ENCODE peak calls at places on chromosomes 7 and 10, in five cellular contexts. L is astrocyte of the spinal cord, Z is mesendoderm, B is T-helper 1 cell, C is ureter. O is an unnamed sample.

GRCh38 chr7:77331938-77332695 is 84.0 kb downstream of the GSAP start:
- DNase-seq in B (no peak), Z (peak), L (peak), C (peak), O (peak)

GRCh38 chr10:85222300-85222699 is 893.9 kb downstream of the CCSER2 start:
- DNase-seq in Z (no peak), B (no peak), L (no peak), C (no peak), O (no peak)

GRCh38 chr10:60384708-60385398 is 4.8 kb downstream of the ANK3 start:
- DNase-seq in C (no peak), B (no peak), Z (peak), L (peak), O (no peak)

GRCh38 chr7:33421384-33421783 is 292.0 kb downstream of the BBS9 start:
- DNase-seq in Z (no peak), L (no peak), B (no peak), C (no peak), O (no peak)

GRCh38 chr7:6623589-6624245 is 8.3 kb downstream of the ZNF853 start:
- DNase-seq in C (no peak), Z (no peak), L (no peak), B (no peak), O (no peak)

GRCh38 chr10:44470779-44471178 is 85.9 kb upstream of the CXCL12 start:
- DNase-seq in B (no peak), L (peak), Z (no peak), C (no peak), O (no peak)

GRCh38 chr10:117656385-117657367 is 114.1 kb downstream of the EMX2 start:
- DNase-seq in Z (no peak), B (no peak), C (no peak), L (no peak), O (no peak)

GRCh38 chr10:3671431-3671955 is 113.5 kb downstream of the KLF6 start:
- DNase-seq in Z (peak), B (no peak), L (no peak), C (no peak), O (no peak)

GRCh38 chr10:129764901-129765663 is 199.0 kb downstream of the EBF3 start:
- DNase-seq in C (peak), B (no peak), L (no peak), Z (no peak), O (peak)

GRCh38 chr10:5775705-5776104 is 37.5 kb downstream of the GDI2 start:
- DNase-seq in C (no peak), L (no peak), B (peak), Z (no peak), O (no peak)

GRCh38 chr10:110859947-110860376 is 11.8 kb upstream of the PDCD4 start:
- DNase-seq in B (no peak), L (peak), C (no peak), Z (no peak), O (no peak)

GRCh38 chr10:110358869-110359629 is 54.3 kb upstream of the SMNDC1 start:
- DNase-seq in B (no peak), L (peak), C (no peak), Z (peak), O (no peak)

GRCh38 chr7:82904871-82905270 is 257.8 kb downstream of the PCLO start:
- DNase-seq in Z (no peak), L (no peak), C (no peak), B (no peak), O (no peak)

GRCh38 chr7:6453737-6454136 is 6.0 kb upstream of the DAGLB start:
- DNase-seq in C (no peak), Z (no peak), B (no peak), L (peak), O (no peak)

GRCh38 chr10:49275896-49276295 is 23.1 kb upstream of the C10orf71 start:
- DNase-seq in B (no peak), Z (no peak), C (no peak), L (no peak), O (no peak)

GRCh38 chr10:79981673-79982485 is 33.0 kb upstream of the SFTPD start:
- DNase-seq in B (no peak), L (peak), C (peak), Z (peak), O (no peak)

GRCh38 chr10:78986419-78986818 is 82.3 kb upstream of the ZMIZ1 start:
- DNase-seq in L (no peak), Z (no peak), C (no peak), B (no peak), O (no peak)

GRCh38 chr10:61869772-61870520 is 31.6 kb upstream of the ARID5B start:
- DNase-seq in Z (no peak), B (no peak), C (no peak), L (peak), O (no peak)

GRCh38 chr7:156021476-156021875 is 209.2 kb upstream of the SHH start:
- DNase-seq in L (no peak), C (no peak), Z (no peak), B (no peak), O (no peak)

GRCh38 chr7:35723011-35723410 is 28.1 kb upstream of the HERPUD2 start:
- DNase-seq in Z (no peak), C (no peak), L (no peak), B (no peak), O (no peak)

GRCh38 chr7:128837521-128837921 is 7.3 kb downstream of the FLNC start:
- DNase-seq in Z (no peak), B (no peak), C (no peak), L (no peak), O (no peak)

GRCh38 chr7:24755541-24756416 is 1.5 kb downstream of the GSDME start:
- DNase-seq in L (peak), B (no peak), Z (no peak), C (peak), O (no peak)

GRCh38 chr10:81978238-81978637 is 103.2 kb downstream of the NRG3 start:
- DNase-seq in Z (peak), C (no peak), B (no peak), L (peak), O (no peak)

GRCh38 chr7:128168667-128169210 is 72.3 kb upstream of the LEP start:
- DNase-seq in L (peak), B (no peak), Z (peak), C (no peak), O (no peak)

GRCh38 chr7:35630573-35630972 is 64.4 kb downstream of the HERPUD2 start:
- DNase-seq in B (no peak), C (no peak), Z (no peak), L (peak), O (no peak)

GRCh38 chr7:75711634-75712494 is 26.9 kb downstream of the HIP1 start:
- DNase-seq in Z (peak), L (peak), C (no peak), B (no peak), O (no peak)

GRCh38 chr10:12972146-12972545 is 29.4 kb downstream of the CCDC3 start:
- DNase-seq in C (no peak), B (no peak), L (no peak), Z (no peak), O (no peak)

GRCh38 chr7:100965723-100966541 is 3.4 kb upstream of the MUC12 start:
- DNase-seq in B (peak), Z (peak), C (peak), L (peak), O (peak)

GRCh38 chr7:75836798-75837197 is 23.2 kb upstream of the CCL24 start:
- DNase-seq in Z (no peak), C (no peak), L (no peak), B (no peak), O (no peak)

GRCh38 chr7:97601941-97602457 is 129.9 kb upstream of the TAC1 start:
- DNase-seq in B (no peak), Z (no peak), C (no peak), L (no peak), O (no peak)

GRCh38 chr10:105797234-105797890 is 1156.3 kb downstream of the SORCS3 start:
- DNase-seq in Z (peak), C (no peak), B (no peak), L (peak), O (no peak)

GRCh38 chr7:2425749-2426148 is 22.3 kb downstream of the CHST12 start:
- DNase-seq in L (no peak), C (no peak), B (no peak), Z (no peak), O (no peak)

GRCh38 chr7:128040205-128040604 is 9.0 kb upstream of the LRRC4 start:
- DNase-seq in B (no peak), C (no peak), L (no peak), Z (no peak), O (no peak)

GRCh38 chr7:90271753-90272152 is 26.8 kb downstream of the CFAP69 start:
- DNase-seq in C (no peak), L (peak), B (no peak), Z (no peak), O (no peak)

GRCh38 chr10:95464280-95464679 is 96.9 kb downstream of the SORBS1 start:
- DNase-seq in L (no peak), B (no peak), Z (no peak), C (no peak), O (no peak)

GRCh38 chr7:74453321-74454011 is at the start of gene GTF2IRD1:
- DNase-seq in C (peak), B (peak), L (peak), Z (peak), O (peak)

GRCh38 chr7:27245124-27245797 is 2.7 kb downstream of the EVX1 start:
- DNase-seq in Z (peak), C (no peak), L (no peak), B (no peak), O (no peak)

GRCh38 chr10:70726909-70727495 is 54.7 kb downstream of the ADAMTS14 start:
- DNase-seq in C (no peak), Z (no peak), B (no peak), L (no peak), O (no peak)